ENCODE peak calls at places on chromosomes 11 and 22, in eight cellular contexts. O is suprapubic skin; E is AG09319; Z is activated T-cell treated with anti-CD3 and anti-CD28 coated beads, Interleukin-2, amount 50 U/mL, for 24 hours; H is NCI-H1436; Q is nucleus accumbens; T is HS-5; I is T-cell. W is an unnamed sample.

GRCh38 chr11:1003159-1003558 is 33.4 kb downstream of the MUC6 start:
- DNase-seq in O (no peak), I (no peak), Z (no peak), T (no peak), Q (no peak), H (no peak), E (no peak), W (no peak)

GRCh38 chr22:42279425-42280020 is 9.1 kb upstream of the TCF20 start:
- DNase-seq in E (no peak), H (no peak), O (peak), Q (no peak), I (no peak), Z (no peak), T (no peak), W (peak)

GRCh38 chr11:89437317-89437716 is 53.9 kb downstream of the NOX4 start:
- DNase-seq in Z (no peak), Q (no peak), I (no peak), O (no peak), T (no peak), E (no peak), H (no peak), W (no peak)

GRCh38 chr11:6544921-6545850 is 48.1 kb downstream of the DNHD1 start:
- DNase-seq in I (no peak), H (no peak), E (no peak), O (no peak), Z (no peak), Q (no peak), T (no peak), W (no peak)

GRCh38 chr11:106384429-106384828 is 307.0 kb downstream of the AASDHPPT start:
- DNase-seq in I (no peak), E (no peak), H (no peak), O (no peak), Z (no peak), T (no peak), Q (no peak), W (no peak)

GRCh38 chr11:78540276-78540675 is 34.4 kb downstream of the NARS2 start:
- DNase-seq in E (no peak), Q (no peak), T (no peak), Z (no peak), O (no peak), H (no peak), I (no peak), W (no peak)

GRCh38 chr11:6737872-6738466 is 33.8 kb downstream of the OR2AG2 start:
- DNase-seq in E (no peak), H (peak), T (peak), Z (no peak), Q (no peak), O (no peak), I (peak), W (no peak)

GRCh38 chr11:124724854-124725718 is 14.7 kb upstream of the NRGN start:
- DNase-seq in Z (no peak), I (no peak), E (no peak), H (peak), T (no peak), Q (peak), O (no peak), W (no peak)

GRCh38 chr11:121886005-121886739 is 229.8 kb downstream of the BLID start:
- DNase-seq in H (no peak), Z (no peak), I (no peak), E (no peak), Q (no peak), O (peak), T (no peak), W (peak)

GRCh38 chr11:116078101-116078561 is 573.9 kb upstream of the CADM1 start:
- DNase-seq in I (no peak), Q (no peak), E (no peak), H (no peak), T (no peak), Z (no peak), O (no peak), W (no peak)

GRCh38 chr11:76702378-76703128 is 32.0 kb upstream of the LRRC32 start:
- DNase-seq in H (no peak), Z (no peak), Q (no peak), O (no peak), I (no peak), T (no peak), E (no peak), W (no peak)

GRCh38 chr11:111460752-111461305 is 51.4 kb downstream of the BTG4 start:
- DNase-seq in E (no peak), O (no peak), I (no peak), T (no peak), Z (no peak), Q (no peak), H (no peak), W (no peak)

GRCh38 chr11:26040339-26040738 is 291.6 kb upstream of the ANO3 start:
- DNase-seq in Q (no peak), O (no peak), H (no peak), T (no peak), E (no peak), Z (no peak), I (no peak), W (no peak)

GRCh38 chr22:37545703-37546435 is 14.4 kb upstream of the CDC42EP1 start:
- DNase-seq in Z (no peak), Q (no peak), I (no peak), H (no peak), O (peak), E (peak), T (no peak), W (peak)

GRCh38 chr11:73463359-73463758 is 87.2 kb downstream of the RELT start:
- DNase-seq in O (no peak), Z (no peak), Q (no peak), E (no peak), H (no peak), I (no peak), T (no peak), W (no peak)

GRCh38 chr11:45366196-45366595 is 80.1 kb upstream of the SYT13 start:
- DNase-seq in E (no peak), Z (no peak), Q (peak), I (no peak), O (no peak), H (no peak), T (no peak), W (no peak)

GRCh38 chr11:3158821-3159220 is 6.3 kb downstream of the OSBPL5 start:
- DNase-seq in Z (no peak), I (no peak), H (no peak), O (no peak), Q (no peak), E (no peak), T (no peak), W (peak)

GRCh38 chr11:62555464-62556092 is 9.0 kb upstream of the AHNAK start:
- DNase-seq in T (no peak), I (peak), O (peak), Q (no peak), E (no peak), H (no peak), Z (peak), W (no peak)

GRCh38 chr22:21032037-21032842 is at the start of gene SLC7A4:
- DNase-seq in Q (no peak), T (no peak), I (no peak), H (peak), E (no peak), Z (peak), O (no peak), W (no peak)

GRCh38 chr22:40024201-40025061 is 29.7 kb downstream of the FAM83F start:
- DNase-seq in Q (peak), Z (peak), T (no peak), E (no peak), H (peak), I (peak), O (no peak), W (peak)

GRCh38 chr22:37396488-37397084 is 30.7 kb downstream of the ELFN2 start:
- DNase-seq in I (no peak), O (no peak), H (no peak), Q (no peak), T (no peak), Z (no peak), E (no peak), W (no peak)

GRCh38 chr11:113895367-113896155 is 9.0 kb upstream of the HTR3B start:
- DNase-seq in I (no peak), E (no peak), H (peak), T (no peak), Q (no peak), Z (no peak), O (no peak), W (no peak)

GRCh38 chr11:69663326-69663725 is 11.8 kb downstream of the LTO1 start:
- DNase-seq in Q (no peak), O (peak), E (no peak), I (no peak), Z (no peak), H (no peak), T (no peak), W (peak)

GRCh38 chr11:103929168-103929903 is 107.1 kb upstream of the DDI1 start:
- DNase-seq in H (no peak), T (no peak), Z (no peak), E (no peak), I (no peak), Q (no peak), O (no peak), W (no peak)

GRCh38 chr11:24896118-24896835 is 399.4 kb downstream of the LUZP2 start:
- DNase-seq in Q (no peak), T (no peak), E (no peak), H (no peak), Z (no peak), I (no peak), O (no peak), W (no peak)

GRCh38 chr11:73141309-73142127 is 600 bp downstream of the FCHSD2 start:
- DNase-seq in T (no peak), E (peak), H (peak), O (peak), I (peak), Z (peak), Q (peak), W (peak)

GRCh38 chr11:31445621-31446020 is 63.8 kb downstream of the IMMP1L start:
- DNase-seq in E (no peak), T (no peak), O (no peak), H (no peak), Z (no peak), Q (no peak), I (no peak), W (no peak)

GRCh38 chr11:72113170-72113808 is 794 bp upstream of the ANAPC15 start:
- DNase-seq in O (no peak), Q (no peak), E (no peak), H (no peak), I (no peak), Z (no peak), T (peak), W (no peak)

GRCh38 chr11:61061081-61061826 is 41.0 kb upstream of the CD5 start:
- DNase-seq in I (peak), Q (no peak), T (no peak), H (no peak), E (no peak), Z (peak), O (no peak), W (no peak)

GRCh38 chr11:122661182-122661945 is 5.8 kb downstream of the UBASH3B start:
- DNase-seq in I (no peak), O (no peak), Q (no peak), E (peak), T (no peak), Z (no peak), H (no peak), W (no peak)

GRCh38 chr22:21449531-21450319 is 17.5 kb upstream of the TMEM191C start:
- DNase-seq in O (peak), Z (peak), Q (no peak), E (no peak), H (no peak), I (no peak), T (no peak), W (peak)

GRCh38 chr22:17057959-17058814 is 26.6 kb upstream of the IL17RA start:
- DNase-seq in Z (peak), E (peak), Q (peak), O (peak), I (peak), H (peak), T (peak), W (peak)

GRCh38 chr22:49586244-49586748 is 241.4 kb downstream of the BRD1 start:
- DNase-seq in Q (no peak), H (no peak), O (no peak), T (no peak), Z (peak), E (no peak), I (no peak), W (peak)

GRCh38 chr22:27879923-27880322 is 39.1 kb downstream of the PITPNB start:
- DNase-seq in H (no peak), Q (no peak), O (no peak), E (no peak), I (no peak), Z (no peak), T (no peak), W (no peak)